ENCODE peak calls at places on chromosomes 13 and 19, in seven cellular contexts. W is iPS-NIHi11, V is astrocyte, C is fibroblast of the conjunctiva, D is RKO, Q is GM12864, L is dorsolateral prefrontal cortex. Z is an unnamed sample.

GRCh38 chr19:36604656-36605100 is 435 bp upstream of the ZNF382 start:
- DNase-seq in W (peak), V (peak), C (no peak), D (peak), Q (peak), L (peak), Z (peak)

GRCh38 chr19:10388957-10389356 is 8.6 kb upstream of the TYK2 start:
- DNase-seq in W (peak), V (peak), C (peak), D (peak), Q (peak), L (peak), Z (peak)

GRCh38 chr13:87123987-87124784 is 547.0 kb upstream of the SLITRK5 start:
- DNase-seq in W (peak), V (peak), C (peak), D (peak), Q (no peak), L (no peak), Z (no peak)

GRCh38 chr19:15869109-15869555 is 28.7 kb downstream of the CYP4F2 start:
- DNase-seq in W (peak), V (no peak), C (no peak), D (peak), Q (no peak), L (no peak), Z (no peak)

GRCh38 chr19:3694361-3695123 is 5.7 kb downstream of the PIP5K1C start:
- DNase-seq in W (no peak), V (no peak), C (no peak), D (no peak), Q (no peak), L (no peak), Z (no peak)

GRCh38 chr13:28885191-28885590 is 65.1 kb downstream of the MTUS2 start:
- DNase-seq in W (no peak), V (no peak), C (no peak), D (no peak), Q (no peak), L (no peak), Z (no peak)

GRCh38 chr13:91196958-91197357 is 150.5 kb upstream of the MIR17HG start:
- DNase-seq in W (no peak), V (no peak), C (no peak), D (no peak), Q (no peak), L (no peak), Z (no peak)

GRCh38 chr19:33467851-33468250 is 53.7 kb downstream of the PEPD start:
- DNase-seq in W (no peak), V (no peak), C (no peak), D (no peak), Q (no peak), L (peak), Z (no peak)

GRCh38 chr13:79374578-79374977 is 31.5 kb downstream of the RBM26 start:
- DNase-seq in W (no peak), V (no peak), C (no peak), D (no peak), Q (no peak), L (no peak), Z (no peak)

GRCh38 chr13:27770809-27771208 is 21.5 kb upstream of the GSX1 start:
- DNase-seq in W (peak), V (no peak), C (no peak), D (peak), Q (peak), L (no peak), Z (no peak)

GRCh38 chr19:52935434-52935833 is 12.2 kb upstream of the ZNF888 start:
- DNase-seq in W (no peak), V (peak), C (no peak), D (no peak), Q (no peak), L (no peak), Z (no peak)

GRCh38 chr13:113592571-113592970 is 8.0 kb downstream of the TFDP1 start:
- DNase-seq in W (peak), V (no peak), C (no peak), D (no peak), Q (no peak), L (no peak), Z (no peak)

GRCh38 chr13:67438465-67438864 is 208.3 kb upstream of the PCDH9 start:
- DNase-seq in W (peak), V (no peak), C (no peak), D (no peak), Q (no peak), L (no peak), Z (no peak)

GRCh38 chr13:113774177-113775107 is 15.4 kb downstream of the TMEM255B start:
- DNase-seq in W (no peak), V (peak), C (no peak), D (peak), Q (no peak), L (no peak), Z (no peak)

GRCh38 chr13:98110749-98111148 is 32.1 kb upstream of the FARP1 start:
- DNase-seq in W (no peak), V (no peak), C (no peak), D (no peak), Q (no peak), L (no peak), Z (no peak)

GRCh38 chr19:50330365-50331078 is 1.3 kb upstream of the KCNC3 start:
- DNase-seq in W (peak), V (no peak), C (no peak), D (peak), Q (no peak), L (peak), Z (peak)